ENCODE peak calls at places on chromosomes 12 and 14, in ten cellular contexts. Z is sigmoid colon, U is mesendoderm, C is keratinocyte, E is SJSA1, H is astrocyte, D is body of pancreas, L is colonic mucosa, F is psoas muscle, V is tibial nerve. S is an unnamed sample.

GRCh38 chr14:23572841-23573240 is 5.2 kb upstream of the AP1G2 start:
- DNase-seq in Z (peak; percentile 70), U (no peak), C (no peak), E (no peak), H (no peak), D (no peak), L (peak; percentile 24), F (no peak), V (no peak), S (no peak)

GRCh38 chr12:6334940-6335450 is 6.9 kb downstream of the TNFRSF1A start:
- DNase-seq in Z (no peak), U (no peak), C (no peak), E (no peak), H (no peak), D (peak; percentile 38), L (peak; percentile 66), F (peak; percentile 32), V (no peak), S (peak; percentile 52)

GRCh38 chr12:131736807-131737484 is 26.1 kb downstream of the SFSWAP start:
- DNase-seq in Z (no peak), U (peak; percentile 92), C (peak; percentile 54), E (peak; percentile 58), H (peak; percentile 85), D (no peak), L (no peak), F (no peak), V (no peak), S (no peak)

GRCh38 chr12:28629691-28630090 is 439.4 kb downstream of the CCDC91 start:
- DNase-seq in Z (no peak), U (no peak), C (no peak), E (no peak), H (no peak), D (no peak), L (no peak), F (no peak), V (no peak), S (no peak)

GRCh38 chr14:72714094-72714493 is 179.8 kb downstream of the DPF3 start:
- DNase-seq in Z (peak; percentile 37), U (no peak), C (no peak), E (no peak), H (no peak), D (no peak), L (no peak), F (no peak), V (no peak), S (no peak)

GRCh38 chr12:76863005-76863670 is 15.7 kb downstream of the CSRP2 start:
- DNase-seq in Z (no peak), U (no peak), C (no peak), E (peak; percentile 73), H (peak; percentile 93), D (no peak), L (no peak), F (no peak), V (no peak), S (no peak)

GRCh38 chr14:78448483-78449094 is 278.4 kb downstream of the NRXN3 start:
- DNase-seq in Z (no peak), U (peak; percentile 74), C (no peak), E (peak; percentile 28), H (no peak), D (peak; percentile 58), L (peak; percentile 57), F (peak; percentile 15), V (peak; percentile 13), S (no peak)

GRCh38 chr12:2853626-2854025 is 3.2 kb downstream of the TEX52 start:
- DNase-seq in Z (peak; percentile 92), U (peak; percentile 94), C (no peak), E (peak; percentile 86), H (peak; percentile 49), D (peak; percentile 82), L (peak; percentile 76), F (peak; percentile 84), V (peak; percentile 69), S (peak; percentile 85)

GRCh38 chr12:121209629-121210572 is at the start of gene P2RX4:
- DNase-seq in Z (peak; percentile 94), U (peak; percentile 90), C (no peak), E (peak; percentile 82), H (peak; percentile 50), D (peak; percentile 84), L (peak; percentile 90), F (peak; percentile 84), V (peak; percentile 64), S (peak; percentile 88)

GRCh38 chr12:121212875-121213274 is 2.9 kb downstream of the P2RX4 start:
- DNase-seq in Z (no peak), U (no peak), C (no peak), E (no peak), H (no peak), D (no peak), L (no peak), F (no peak), V (no peak), S (no peak)

GRCh38 chr12:121205491-121205890 is 4.4 kb upstream of the P2RX4 start:
- DNase-seq in Z (no peak), U (no peak), C (no peak), E (no peak), H (no peak), D (no peak), L (no peak), F (no peak), V (no peak), S (no peak)

GRCh38 chr12:121214171-121214777 is 4.3 kb downstream of the P2RX4 start:
- DNase-seq in Z (no peak), U (no peak), C (no peak), E (no peak), H (peak; percentile 78), D (no peak), L (no peak), F (no peak), V (no peak), S (no peak)

GRCh38 chr12:121209221-121209620 is 708 bp upstream of the P2RX4 start:
- DNase-seq in Z (no peak), U (no peak), C (no peak), E (no peak), H (no peak), D (no peak), L (no peak), F (no peak), V (no peak), S (no peak)
- H3K4me3 ChIP-seq in Z (peak overlapping the region; percentile 73), U (no peak overlapping the region), C (no peak overlapping the region), E (no peak overlapping the region), H (no peak overlapping the region), D (no peak overlapping the region), L (no peak overlapping the region), F (peak overlapping the region; percentile 69), V (peak overlapping the region; percentile 66), S (no peak overlapping the region)

GRCh38 chr12:130161261-130162231 is 718 bp upstream of the FZD10 start:
- DNase-seq in Z (no peak), U (peak; percentile 76), C (no peak), E (no peak), H (peak; percentile 0), D (peak; percentile 35), L (peak; percentile 42), F (peak; percentile 44), V (no peak), S (peak; percentile 46)

GRCh38 chr12:130162267-130162666 is at the start of gene FZD10:
- DNase-seq in Z (no peak), U (peak; percentile 72), C (no peak), E (no peak), H (no peak), D (peak; percentile 25), L (peak; percentile 41), F (peak; percentile 57), V (no peak), S (peak; percentile 38)

GRCh38 chr12:130158775-130159100 is 3.5 kb upstream of the FZD10 start:
- DNase-seq in Z (no peak), U (no peak), C (no peak), E (no peak), H (no peak), D (no peak), L (no peak), F (no peak), V (no peak), S (no peak)

GRCh38 chr12:130160306-130160705 is 2.0 kb upstream of the FZD10 start:
- DNase-seq in Z (no peak), U (no peak), C (no peak), E (no peak), H (no peak), D (no peak), L (no peak), F (no peak), V (no peak), S (no peak)

GRCh38 chr12:130160711-130161231 is 1.5 kb upstream of the FZD10 start:
- DNase-seq in Z (no peak), U (no peak), C (no peak), E (no peak), H (no peak), D (no peak), L (no peak), F (no peak), V (no peak), S (no peak)
- H3K4me3 ChIP-seq in Z (peak overlapping the region; percentile 54), U (no peak overlapping the region), C (peak overlapping the region; percentile 86), E (no peak overlapping the region), H (no peak overlapping the region), D (no peak overlapping the region), L (no peak overlapping the region), F (peak overlapping the region; percentile 58), V (peak overlapping the region; percentile 41), S (peak overlapping the region; percentile 35)

DNA sequence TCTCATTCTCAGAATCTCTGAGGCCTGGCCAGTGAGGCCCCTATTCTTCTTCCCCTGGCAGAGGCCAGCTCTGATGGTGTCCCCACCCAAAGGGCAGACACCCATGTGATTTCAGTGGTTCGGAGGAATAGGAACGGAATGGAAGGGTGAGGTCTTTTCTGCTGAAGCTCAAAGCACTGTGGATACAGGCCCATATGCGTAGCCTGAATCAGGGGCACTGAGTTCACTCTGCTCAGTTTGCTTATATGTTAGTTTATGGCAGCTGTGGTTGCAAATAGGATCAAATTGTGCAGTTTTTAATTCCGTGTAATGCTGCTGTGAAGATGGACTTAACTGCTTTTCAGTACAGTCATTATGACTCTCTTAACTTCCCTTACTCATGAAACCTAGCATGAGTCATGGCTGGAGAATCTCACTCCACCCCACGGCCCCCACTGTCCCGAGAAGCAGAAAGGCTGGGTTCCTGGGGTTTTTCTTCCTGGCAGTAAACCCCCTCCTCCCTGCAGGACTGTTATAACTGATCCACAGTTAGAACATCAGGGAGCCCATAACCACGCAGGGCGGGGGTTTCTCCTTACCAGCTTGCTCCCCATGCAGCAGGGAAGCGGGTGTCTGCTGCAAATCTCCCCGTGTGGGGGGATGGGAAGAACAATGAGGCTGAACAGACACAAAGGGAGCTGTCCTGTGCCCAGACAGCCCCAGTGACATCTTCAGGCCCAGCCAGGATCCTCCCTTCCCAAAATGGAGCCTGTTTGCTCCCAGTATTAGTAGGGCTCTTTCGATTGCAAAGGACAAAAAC is 122.7 kb downstream of the SLC38A6 start:
- DNase-seq in Z (peak; percentile 76), U (peak; percentile 93), C (peak; percentile 69), E (peak; percentile 98), H (peak; percentile 99), D (no peak), L (no peak), F (peak; percentile 65), V (no peak), S (peak; percentile 49)
- H3K4me3 ChIP-seq in Z (no peak overlapping the region), U (no peak overlapping the region), C (no peak overlapping the region), E (no peak overlapping the region), H (no peak overlapping the region), D (no peak overlapping the region), L (no peak overlapping the region), F (no peak overlapping the region), V (no peak overlapping the region), S (no peak overlapping the region)

GRCh38 chr12:90234455-90234854 is 525.8 kb upstream of the ATP2B1 start:
- DNase-seq in Z (no peak), U (peak; percentile 40), C (peak; percentile 93), E (no peak), H (peak; percentile 15), D (no peak), L (no peak), F (no peak), V (no peak), S (no peak)

GRCh38 chr12:90238872-90239271 is 530.2 kb upstream of the ATP2B1 start:
- DNase-seq in Z (no peak), U (no peak), C (no peak), E (peak; percentile 60), H (no peak), D (no peak), L (no peak), F (no peak), V (no peak), S (no peak)

GRCh38 chr12:90237841-90238240 is 529.2 kb upstream of the ATP2B1 start:
- DNase-seq in Z (no peak), U (no peak), C (no peak), E (peak; percentile 71), H (no peak), D (no peak), L (no peak), F (no peak), V (no peak), S (no peak)

GRCh38 chr12:90233168-90234100 is 524.8 kb upstream of the ATP2B1 start:
- DNase-seq in Z (no peak), U (no peak), C (no peak), E (no peak), H (peak; percentile 42), D (no peak), L (no peak), F (no peak), V (no peak), S (no peak)

GRCh38 chr12:90235642-90236041 is 527.0 kb upstream of the ATP2B1 start:
- DNase-seq in Z (no peak), U (no peak), C (peak; percentile 92), E (no peak), H (peak; percentile 11), D (no peak), L (no peak), F (no peak), V (no peak), S (no peak)
- H3K4me3 ChIP-seq in Z (no peak overlapping the region), U (no peak overlapping the region), C (no peak overlapping the region), E (no peak overlapping the region), H (no peak overlapping the region), D (no peak overlapping the region), L (no peak overlapping the region), F (no peak overlapping the region), V (no peak overlapping the region), S (no peak overlapping the region)

S was measured in uterus.